ENCODE peak calls at places on chromosomes 4 and X, in four cellular contexts. L is SW480, Y is astrocyte of the spinal cord, O is pulmonary artery endothelial cell. M is an unnamed sample.

GRCh38 chr4:173990879-173991231 is 292.6 kb downstream of the FBXO8 start:
- DNase-seq in L (no peak), Y (no peak), O (no peak), M (no peak)

GRCh38 chr4:24473309-24473721 is 111.0 kb downstream of the DHX15 start:
- DNase-seq in L (peak), Y (peak), O (no peak), M (peak)

GRCh38 chr4:168200685-168201084 is 108.3 kb downstream of the ANXA10 start:
- DNase-seq in L (no peak), Y (peak), O (no peak), M (peak)

GRCh38 chrX:129724767-129725166 is 14.0 kb upstream of the XPNPEP2 start:
- DNase-seq in L (no peak), Y (no peak), O (no peak), M (peak)

GRCh38 chr4:168524006-168524405 is 27.2 kb downstream of the PALLD start:
- DNase-seq in L (peak), Y (peak), O (no peak), M (peak)

GRCh38 chrX:150831863-150832262 is 66.6 kb downstream of the CD99L2 start:
- DNase-seq in L (no peak), Y (no peak), O (no peak), M (no peak)

GRCh38 chr4:53959373-53959772 is 105.0 kb downstream of the CHIC2 start:
- DNase-seq in L (no peak), Y (no peak), O (no peak), M (no peak)

GRCh38 chr4:7513731-7514130 is 79.0 kb upstream of the PSAPL1 start:
- DNase-seq in L (peak), Y (peak), O (no peak), M (no peak)

GRCh38 chr4:85825937-85826678 is 351.2 kb downstream of the ARHGAP24 start:
- DNase-seq in L (peak), Y (peak), O (no peak), M (peak)

GRCh38 chr4:180363817-180364216 is 1879.4 kb upstream of the TENM3 start:
- DNase-seq in L (no peak), Y (no peak), O (no peak), M (no peak)

GRCh38 chr4:89249716-89250361 is 57.8 kb downstream of the GPRIN3 start:
- DNase-seq in L (no peak), Y (no peak), O (no peak), M (no peak)

GRCh38 chr4:150960818-150961217 is 54.3 kb downstream of the LRBA start:
- DNase-seq in L (no peak), Y (no peak), O (no peak), M (peak)

GRCh38 chrX:70504772-70505450 is 60.3 kb downstream of the DLG3 start:
- DNase-seq in L (no peak), Y (no peak), O (no peak), M (no peak)

GRCh38 chr4:153547520-153547919 is 81.4 kb downstream of the TMEM131L start:
- DNase-seq in L (no peak), Y (no peak), O (no peak), M (no peak)

GRCh38 chr4:53647547-53647946 is 56.3 kb upstream of the LNX1 start:
- DNase-seq in L (no peak), Y (no peak), O (no peak), M (no peak)

GRCh38 chrX:10199212-10199611 is 42.4 kb downstream of the CLCN4 start:
- DNase-seq in L (no peak), Y (no peak), O (no peak), M (peak)

GRCh38 chr4:1767770-1768366 is 25.2 kb upstream of the FGFR3 start:
- DNase-seq in L (peak), Y (peak), O (no peak), M (peak)

GRCh38 chrX:1852082-1852481 is 237.2 kb downstream of the ASMT start:
- DNase-seq in L (no peak), Y (no peak), O (no peak), M (no peak)

GRCh38 chr4:87565746-87566145 is 36.6 kb upstream of the SPARCL1 start:
- DNase-seq in L (no peak), Y (no peak), O (no peak), M (no peak)

M was measured in dermis blood vessel endothelial cell.